ENCODE peak calls at places on chromosome 3, in five cellular contexts. T is stimulated activated naive CD4-positive, alpha-beta T cell; V is LoVo; X is NCI-H460; F is H54. K is an unnamed sample.

GRCh38 chr3:115071122-115071521 is 76.0 kb downstream of the ZBTB20 start:
- DNase-seq in F (no peak), T (no peak), X (no peak), V (no peak), K (no peak)

GRCh38 chr3:10602769-10603768 is 97.7 kb upstream of the ATP2B2 start:
- DNase-seq in T (peak), F (no peak), X (no peak), V (no peak), K (no peak)

GRCh38 chr3:114435733-114436132 is 141.9 kb downstream of the TIGIT start:
- DNase-seq in T (no peak), X (no peak), F (no peak), V (no peak), K (no peak)

GRCh38 chr3:124084398-124084881 is 92.5 kb upstream of the ROPN1 start:
- DNase-seq in X (no peak), T (no peak), F (no peak), V (no peak), K (no peak)

GRCh38 chr3:12484983-12485327 is 675 bp downstream of the TSEN2 start:
- DNase-seq in F (no peak), T (no peak), X (no peak), V (no peak), K (no peak)

GRCh38 chr3:150049317-150049716 is 78.6 kb upstream of the PFN2 start:
- DNase-seq in F (no peak), T (no peak), X (no peak), V (no peak), K (no peak)

GRCh38 chr3:98108162-98108561 is 21.2 kb downstream of the OR5AC2 start:
- DNase-seq in X (no peak), F (no peak), V (no peak), T (no peak), K (no peak)

GRCh38 chr3:129793947-129794318 is 99.6 kb downstream of the TMCC1 start:
- DNase-seq in F (no peak), T (no peak), V (no peak), X (no peak), K (peak)

GRCh38 chr3:30518872-30519271 is 87.5 kb upstream of the TGFBR2 start:
- DNase-seq in T (no peak), F (no peak), X (no peak), V (no peak), K (no peak)

GRCh38 chr3:139319428-139320402 is 24.1 kb upstream of the MRPS22 start:
- DNase-seq in X (no peak), F (no peak), T (no peak), V (no peak), K (no peak)

GRCh38 chr3:131903988-131904415 is 130.8 kb downstream of the CPNE4 start:
- DNase-seq in V (no peak), T (no peak), X (peak), F (peak), K (no peak)

GRCh38 chr3:36362973-36363372 is 17.3 kb upstream of the STAC start:
- DNase-seq in T (no peak), X (no peak), V (peak), F (peak), K (no peak)

GRCh38 chr3:46829699-46830208 is 33.5 kb downstream of the MYL3 start:
- DNase-seq in T (no peak), F (no peak), V (no peak), X (no peak), K (no peak)

GRCh38 chr3:196712514-196713413 is 587 bp downstream of the PIGX start:
- DNase-seq in T (peak), F (peak), V (no peak), X (peak), K (peak)

K was measured in small intestine.